ENCODE peak calls at places on chromosomes 7 and 10, in seven cellular contexts. One of them, this sample, is unnamed.

GRCh38 chr7:42237891-42238531 is 1.0 kb upstream of the GLI3 start:
- DNase-seq in lower leg skin: peak
- DNase-seq in brain microvascular endothelial cell: no peak
- DNase-seq in GM12864: no peak
- DNase-seq in kidney epithelial cell: no peak
- DNase-seq in psoas muscle: peak
- DNase-seq in tibial nerve: peak
- DNase-seq in this sample: no peak

GRCh38 chr10:129918836-129919235 is 45.2 kb downstream of the EBF3 start:
- DNase-seq in psoas muscle: no peak
- DNase-seq in lower leg skin: no peak
- DNase-seq in GM12864: no peak
- DNase-seq in kidney epithelial cell: no peak
- DNase-seq in brain microvascular endothelial cell: no peak
- DNase-seq in tibial nerve: no peak
- DNase-seq in this sample: no peak

GRCh38 chr10:20622522-20623270 is 274.4 kb downstream of the NEBL start:
- DNase-seq in tibial nerve: no peak
- DNase-seq in lower leg skin: no peak
- DNase-seq in psoas muscle: no peak
- DNase-seq in GM12864: no peak
- DNase-seq in kidney epithelial cell: peak
- DNase-seq in brain microvascular endothelial cell: peak
- DNase-seq in this sample: peak

GRCh38 chr7:130853503-130854279 is 119.7 kb upstream of the KLF14 start:
- DNase-seq in kidney epithelial cell: no peak
- DNase-seq in GM12864: no peak
- DNase-seq in tibial nerve: no peak
- DNase-seq in brain microvascular endothelial cell: no peak
- DNase-seq in lower leg skin: no peak
- DNase-seq in psoas muscle: no peak
- DNase-seq in this sample: no peak

GRCh38 chr7:92621026-92621540 is 30.9 kb upstream of the FAM133B start:
- DNase-seq in GM12864: peak
- DNase-seq in brain microvascular endothelial cell: peak
- DNase-seq in lower leg skin: no peak
- DNase-seq in psoas muscle: peak
- DNase-seq in kidney epithelial cell: no peak
- DNase-seq in tibial nerve: no peak
- DNase-seq in this sample: peak

GRCh38 chr7:94183289-94183749 is 179.2 kb upstream of the BET1 start:
- DNase-seq in lower leg skin: no peak
- DNase-seq in tibial nerve: no peak
- DNase-seq in GM12864: no peak
- DNase-seq in psoas muscle: peak
- DNase-seq in brain microvascular endothelial cell: peak
- DNase-seq in kidney epithelial cell: peak
- DNase-seq in this sample: no peak

GRCh38 chr10:76301950-76302349 is 870.5 kb downstream of the LRMDA start:
- DNase-seq in psoas muscle: no peak
- DNase-seq in GM12864: no peak
- DNase-seq in kidney epithelial cell: no peak
- DNase-seq in brain microvascular endothelial cell: no peak
- DNase-seq in tibial nerve: no peak
- DNase-seq in lower leg skin: no peak
- DNase-seq in this sample: no peak

GRCh38 chr7:130971297-130971696 is 237.3 kb upstream of the KLF14 start:
- DNase-seq in kidney epithelial cell: no peak
- DNase-seq in tibial nerve: no peak
- DNase-seq in lower leg skin: no peak
- DNase-seq in GM12864: no peak
- DNase-seq in psoas muscle: no peak
- DNase-seq in brain microvascular endothelial cell: no peak
- DNase-seq in this sample: no peak

GRCh38 chr7:11786186-11786585 is 45.8 kb downstream of the THSD7A start:
- DNase-seq in lower leg skin: no peak
- DNase-seq in kidney epithelial cell: peak
- DNase-seq in GM12864: no peak
- DNase-seq in brain microvascular endothelial cell: peak
- DNase-seq in tibial nerve: no peak
- DNase-seq in psoas muscle: no peak
- DNase-seq in this sample: peak

GRCh38 chr7:110774066-110774465 is 316.9 kb upstream of the LRRN3 start:
- DNase-seq in lower leg skin: no peak
- DNase-seq in tibial nerve: no peak
- DNase-seq in psoas muscle: no peak
- DNase-seq in brain microvascular endothelial cell: no peak
- DNase-seq in GM12864: no peak
- DNase-seq in kidney epithelial cell: no peak
- DNase-seq in this sample: peak

GRCh38 chr10:12638103-12638502 is 288.8 kb downstream of the CAMK1D start:
- DNase-seq in tibial nerve: no peak
- DNase-seq in lower leg skin: no peak
- DNase-seq in GM12864: no peak
- DNase-seq in psoas muscle: no peak
- DNase-seq in kidney epithelial cell: no peak
- DNase-seq in brain microvascular endothelial cell: no peak
- DNase-seq in this sample: no peak

GRCh38 chr10:93437000-93437945 is 44.9 kb downstream of the MYOF start:
- DNase-seq in kidney epithelial cell: peak
- DNase-seq in tibial nerve: peak
- DNase-seq in lower leg skin: peak
- DNase-seq in psoas muscle: peak
- DNase-seq in brain microvascular endothelial cell: peak
- DNase-seq in GM12864: no peak
- DNase-seq in this sample: no peak

GRCh38 chr10:132638130-132638515 is 100.5 kb downstream of the INPP5A start:
- DNase-seq in brain microvascular endothelial cell: no peak
- DNase-seq in tibial nerve: no peak
- DNase-seq in GM12864: no peak
- DNase-seq in lower leg skin: peak
- DNase-seq in psoas muscle: peak
- DNase-seq in kidney epithelial cell: no peak
- DNase-seq in this sample: no peak

GRCh38 chr10:22988581-22989360 is 60.9 kb downstream of the ARMC3 start:
- DNase-seq in lower leg skin: no peak
- DNase-seq in tibial nerve: peak
- DNase-seq in kidney epithelial cell: no peak
- DNase-seq in GM12864: peak
- DNase-seq in psoas muscle: no peak
- DNase-seq in brain microvascular endothelial cell: peak
- DNase-seq in this sample: peak

GRCh38 chr10:9301148-9301547 is 1246.7 kb downstream of the GATA3 start:
- DNase-seq in GM12864: no peak
- DNase-seq in kidney epithelial cell: no peak
- DNase-seq in brain microvascular endothelial cell: no peak
- DNase-seq in psoas muscle: no peak
- DNase-seq in lower leg skin: no peak
- DNase-seq in tibial nerve: no peak
- DNase-seq in this sample: no peak

GRCh38 chr7:36474283-36475010 is 84.8 kb downstream of the ANLN start:
- DNase-seq in kidney epithelial cell: no peak
- DNase-seq in lower leg skin: no peak
- DNase-seq in psoas muscle: no peak
- DNase-seq in GM12864: no peak
- DNase-seq in tibial nerve: no peak
- DNase-seq in brain microvascular endothelial cell: peak
- DNase-seq in this sample: no peak

GRCh38 chr7:11557627-11558026 is 274.4 kb downstream of the THSD7A start:
- DNase-seq in psoas muscle: no peak
- DNase-seq in kidney epithelial cell: no peak
- DNase-seq in lower leg skin: no peak
- DNase-seq in GM12864: no peak
- DNase-seq in tibial nerve: no peak
- DNase-seq in brain microvascular endothelial cell: peak
- DNase-seq in this sample: peak

GRCh38 chr10:77392236-77392721 is 245.3 kb downstream of the KCNMA1 start:
- DNase-seq in psoas muscle: no peak
- DNase-seq in lower leg skin: peak
- DNase-seq in GM12864: no peak
- DNase-seq in tibial nerve: no peak
- DNase-seq in kidney epithelial cell: no peak
- DNase-seq in brain microvascular endothelial cell: peak
- DNase-seq in this sample: no peak

GRCh38 chr10:93813507-93814465 is 56.0 kb downstream of the LGI1 start:
- DNase-seq in tibial nerve: peak
- DNase-seq in brain microvascular endothelial cell: peak
- DNase-seq in lower leg skin: no peak
- DNase-seq in kidney epithelial cell: no peak
- DNase-seq in GM12864: no peak
- DNase-seq in psoas muscle: peak
- DNase-seq in this sample: no peak

GRCh38 chr7:85595639-85596268 is 408.9 kb upstream of the SEMA3D start:
- DNase-seq in brain microvascular endothelial cell: no peak
- DNase-seq in psoas muscle: no peak
- DNase-seq in kidney epithelial cell: no peak
- DNase-seq in lower leg skin: no peak
- DNase-seq in GM12864: no peak
- DNase-seq in tibial nerve: no peak
- DNase-seq in this sample: no peak

GRCh38 chr7:28177836-28178235 is 2.8 kb downstream of the JAZF1 start:
- DNase-seq in kidney epithelial cell: no peak
- DNase-seq in brain microvascular endothelial cell: no peak
- DNase-seq in lower leg skin: no peak
- DNase-seq in psoas muscle: no peak
- DNase-seq in tibial nerve: no peak
- DNase-seq in GM12864: no peak
- DNase-seq in this sample: no peak
- H3K4me3 ChIP-seq in kidney epithelial cell: no peak
- H3K4me3 ChIP-seq in brain microvascular endothelial cell: no peak
- H3K4me3 ChIP-seq in lower leg skin: no peak
- H3K4me3 ChIP-seq in psoas muscle: no peak
- H3K4me3 ChIP-seq in tibial nerve: no peak
- H3K4me3 ChIP-seq in GM12864: no peak
- H3K4me3 ChIP-seq in this sample: no peak

DNA sequence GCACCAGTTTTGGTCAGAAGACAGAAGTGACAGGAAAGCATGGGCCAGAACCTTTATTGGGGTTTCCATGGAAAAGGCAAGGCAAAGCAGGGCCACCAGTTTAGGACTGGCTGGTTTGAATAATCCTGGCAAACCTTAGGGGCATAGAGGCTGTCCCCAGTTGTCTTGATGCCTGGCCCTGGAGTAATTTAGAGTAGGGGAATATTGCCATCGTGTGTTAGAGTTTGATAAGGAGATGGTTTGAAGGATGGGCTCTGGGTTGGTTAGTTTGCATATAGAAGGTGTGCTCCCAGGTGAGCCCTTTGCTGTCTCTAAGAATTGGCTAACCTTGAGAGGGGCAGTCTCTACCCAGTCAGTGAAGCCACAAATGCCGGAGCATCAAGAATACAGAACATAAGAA is 79.6 kb downstream of the ZNF777 start:
- DNase-seq in tibial nerve: no peak
- DNase-seq in psoas muscle: no peak
- DNase-seq in GM12864: no peak
- DNase-seq in lower leg skin: no peak
- DNase-seq in brain microvascular endothelial cell: no peak
- DNase-seq in kidney epithelial cell: no peak
- DNase-seq in this sample: peak
- TF ChIP-seq CTCF in tibial nerve: no peak
- TF ChIP-seq CTCF in psoas muscle: no peak
- TF ChIP-seq CTCF in GM12864: no peak
- TF ChIP-seq CTCF in lower leg skin: no peak
- TF ChIP-seq CTCF in brain microvascular endothelial cell: no peak
- TF ChIP-seq CTCF in kidney epithelial cell: no peak
- TF ChIP-seq CTCF in this sample: peak

GRCh38 chr7:2353113-2353512 is 1.5 kb upstream of the EIF3B start:
- DNase-seq in psoas muscle: no peak
- DNase-seq in tibial nerve: no peak
- DNase-seq in GM12864: no peak
- DNase-seq in kidney epithelial cell: no peak
- DNase-seq in brain microvascular endothelial cell: no peak
- DNase-seq in lower leg skin: no peak
- DNase-seq in this sample: no peak
- H3K4me3 ChIP-seq in psoas muscle: peak
- H3K4me3 ChIP-seq in tibial nerve: peak
- H3K4me3 ChIP-seq in GM12864: peak
- H3K4me3 ChIP-seq in kidney epithelial cell: peak
- H3K4me3 ChIP-seq in brain microvascular endothelial cell: peak
- H3K4me3 ChIP-seq in lower leg skin: no peak
- H3K4me3 ChIP-seq in this sample: peak

GRCh38 chr7:16397497-16398210 is 23.7 kb downstream of the CRPPA start:
- DNase-seq in kidney epithelial cell: no peak
- DNase-seq in lower leg skin: no peak
- DNase-seq in psoas muscle: no peak
- DNase-seq in tibial nerve: no peak
- DNase-seq in GM12864: no peak
- DNase-seq in brain microvascular endothelial cell: no peak
- DNase-seq in this sample: no peak
- TF ChIP-seq CTCF in kidney epithelial cell: no peak
- TF ChIP-seq CTCF in lower leg skin: no peak
- TF ChIP-seq CTCF in psoas muscle: no peak
- TF ChIP-seq CTCF in tibial nerve: no peak
- TF ChIP-seq CTCF in GM12864: no peak
- TF ChIP-seq CTCF in brain microvascular endothelial cell: no peak
- TF ChIP-seq CTCF in this sample: no peak

GRCh38 chr7:30136743-30137485 is 2.1 kb downstream of the MTURN start:
- DNase-seq in tibial nerve: no peak
- DNase-seq in GM12864: no peak
- DNase-seq in lower leg skin: no peak
- DNase-seq in brain microvascular endothelial cell: no peak
- DNase-seq in kidney epithelial cell: no peak
- DNase-seq in psoas muscle: no peak
- DNase-seq in this sample: no peak
- H3K4me3 ChIP-seq in tibial nerve: peak
- H3K4me3 ChIP-seq in GM12864: no peak
- H3K4me3 ChIP-seq in lower leg skin: no peak
- H3K4me3 ChIP-seq in brain microvascular endothelial cell: peak
- H3K4me3 ChIP-seq in kidney epithelial cell: peak
- H3K4me3 ChIP-seq in psoas muscle: peak
- H3K4me3 ChIP-seq in this sample: no peak

DNA sequence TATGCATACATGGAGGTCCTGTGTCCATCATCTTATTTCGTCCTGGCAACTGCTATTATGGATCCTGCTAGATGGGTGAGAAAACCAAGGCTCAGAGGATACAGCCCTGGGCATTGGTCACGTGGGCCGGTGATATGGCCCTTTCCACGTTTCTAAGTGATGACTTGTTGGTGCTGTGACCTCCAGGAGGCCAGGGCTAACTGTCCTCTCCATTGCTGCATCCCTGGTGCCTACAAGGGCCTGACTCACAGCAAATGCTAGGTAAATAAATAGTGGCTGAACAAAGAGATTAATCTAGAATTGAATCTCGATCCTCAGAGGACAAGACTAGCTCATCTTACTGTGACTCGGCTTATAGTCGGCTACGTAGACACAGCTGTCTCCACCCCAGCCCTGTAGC is 78.6 kb downstream of the FAM53B start:
- DNase-seq in kidney epithelial cell: no peak
- DNase-seq in brain microvascular endothelial cell: no peak
- DNase-seq in lower leg skin: no peak
- DNase-seq in GM12864: no peak
- DNase-seq in psoas muscle: no peak
- DNase-seq in tibial nerve: no peak
- DNase-seq in this sample: peak
- TF ChIP-seq CTCF in kidney epithelial cell: no peak
- TF ChIP-seq CTCF in brain microvascular endothelial cell: no peak
- TF ChIP-seq CTCF in lower leg skin: no peak
- TF ChIP-seq CTCF in GM12864: no peak
- TF ChIP-seq CTCF in psoas muscle: no peak
- TF ChIP-seq CTCF in tibial nerve: no peak
- TF ChIP-seq CTCF in this sample: no peak

GRCh38 chr10:88385601-88386203 is 197.4 kb downstream of the RNLS start:
- DNase-seq in tibial nerve: no peak
- DNase-seq in GM12864: peak
- DNase-seq in psoas muscle: peak
- DNase-seq in kidney epithelial cell: peak
- DNase-seq in lower leg skin: peak
- DNase-seq in brain microvascular endothelial cell: no peak
- DNase-seq in this sample: no peak
- H3K4me3 ChIP-seq in tibial nerve: no peak
- H3K4me3 ChIP-seq in GM12864: peak
- H3K4me3 ChIP-seq in psoas muscle: peak
- H3K4me3 ChIP-seq in kidney epithelial cell: no peak
- H3K4me3 ChIP-seq in lower leg skin: no peak
- H3K4me3 ChIP-seq in brain microvascular endothelial cell: no peak
- H3K4me3 ChIP-seq in this sample: no peak

This sample was measured in LNCaP clone FGC.